ENCODE peak calls at places on chromosomes 11 and 22, in six cellular contexts. A is ACHN, Q is coronary artery, N is NCI-H2029, M is NCI-H82, K is posterior vena cava. P is an unnamed sample.

GRCh38 chr22:48631288-48631687 is 1196.4 kb downstream of the BRD1 start:
- DNase-seq in A (no peak), Q (no peak), N (no peak), M (no peak), K (no peak), P (no peak)

GRCh38 chr22:37249946-37250345 is 5.9 kb upstream of the RAC2 start:
- DNase-seq in A (no peak), Q (no peak), N (no peak), M (no peak), K (peak), P (no peak)

GRCh38 chr11:46390331-46391171 is 1.0 kb downstream of the CHRM4 start:
- DNase-seq in A (no peak), Q (no peak), N (no peak), M (peak), K (no peak), P (peak)

GRCh38 chr11:68090287-68090686 is 30.9 kb downstream of the CHKA start:
- DNase-seq in A (no peak), Q (no peak), N (no peak), M (no peak), K (no peak), P (no peak)

GRCh38 chr11:74577624-74578396 is 14.6 kb upstream of the POLD3 start:
- DNase-seq in A (no peak), Q (no peak), N (peak), M (peak), K (no peak), P (no peak)

GRCh38 chr11:28526406-28526751 is 418.2 kb downstream of the METTL15 start:
- DNase-seq in A (peak), Q (no peak), N (no peak), M (peak), K (no peak), P (no peak)

GRCh38 chr11:100676901-100677300 is 10.2 kb upstream of the ARHGAP42 start:
- DNase-seq in A (no peak), Q (no peak), N (no peak), M (no peak), K (no peak), P (no peak)

GRCh38 chr11:130839950-130840666 is 76.2 kb downstream of the SNX19 start:
- DNase-seq in A (no peak), Q (no peak), N (no peak), M (no peak), K (no peak), P (no peak)

GRCh38 chr22:38479096-38479840 is 11.4 kb downstream of the KDELR3 start:
- DNase-seq in A (peak), Q (no peak), N (no peak), M (no peak), K (no peak), P (no peak)

GRCh38 chr11:94100253-94100652 is 28.4 kb upstream of the PANX1 start:
- DNase-seq in A (no peak), Q (no peak), N (peak), M (no peak), K (no peak), P (no peak)

GRCh38 chr22:49785841-49786451 is 41.7 kb downstream of the BRD1 start:
- DNase-seq in A (no peak), Q (no peak), N (no peak), M (no peak), K (no peak), P (no peak)

GRCh38 chr11:129237880-129238638 is 45.9 kb upstream of the ARHGAP32 start:
- DNase-seq in A (peak), Q (no peak), N (no peak), M (no peak), K (no peak), P (no peak)

GRCh38 chr11:86116996-86117705 is 48.3 kb upstream of the PICALM start:
- DNase-seq in A (peak), Q (no peak), N (no peak), M (no peak), K (no peak), P (no peak)

GRCh38 chr22:37906364-37907008 is 389 bp downstream of the MICALL1 start:
- DNase-seq in A (peak), Q (no peak), N (no peak), M (no peak), K (no peak), P (peak)

GRCh38 chr22:36737776-36738175 is 34.2 kb upstream of the CACNG2 start:
- DNase-seq in A (no peak), Q (peak), N (no peak), M (no peak), K (peak), P (peak)

GRCh38 chr11:23866641-23867040 is 630.2 kb upstream of the LUZP2 start:
- DNase-seq in A (no peak), Q (no peak), N (no peak), M (no peak), K (no peak), P (no peak)

GRCh38 chr11:16966633-16967346 is 47.4 kb downstream of the PLEKHA7 start:
- DNase-seq in A (peak), Q (no peak), N (no peak), M (no peak), K (peak), P (no peak)

GRCh38 chr22:40922484-40923303 is 28.5 kb upstream of the RBX1 start:
- DNase-seq in A (peak), Q (no peak), N (peak), M (peak), K (no peak), P (no peak)

GRCh38 chr11:71127806-71128205 is 124.6 kb downstream of the SHANK2 start:
- DNase-seq in A (no peak), Q (no peak), N (no peak), M (no peak), K (peak), P (no peak)

GRCh38 chr11:119330237-119330636 is 4.1 kb upstream of the RNF26 start:
- DNase-seq in A (no peak), Q (no peak), N (no peak), M (no peak), K (no peak), P (no peak)

GRCh38 chr22:23875801-23876200 is 18.1 kb downstream of the SLC2A11 start:
- DNase-seq in A (no peak), Q (no peak), N (no peak), M (no peak), K (no peak), P (no peak)

GRCh38 chr11:72230764-72231365 is 6.3 kb downstream of the INPPL1 start:
- DNase-seq in A (no peak), Q (no peak), N (no peak), M (no peak), K (no peak), P (peak)

GRCh38 chr11:72844356-72844755 is 30.1 kb downstream of the ATG16L2 start:
- DNase-seq in A (no peak), Q (no peak), N (no peak), M (peak), K (no peak), P (no peak)

GRCh38 chr11:111586305-111586915 is 15.8 kb upstream of the SIK2 start:
- DNase-seq in A (peak), Q (no peak), N (peak), M (peak), K (no peak), P (no peak)

GRCh38 chr11:10898763-10899541 is 41.1 kb upstream of the ZBED5 start:
- DNase-seq in A (no peak), Q (no peak), N (no peak), M (no peak), K (no peak), P (no peak)

GRCh38 chr11:1304376-1304775 is 5.1 kb downstream of the TOLLIP start:
- DNase-seq in A (peak), Q (peak), N (no peak), M (no peak), K (peak), P (no peak)

GRCh38 chr11:124747406-124748099 is 4.5 kb downstream of the VSIG2 start:
- DNase-seq in A (no peak), Q (no peak), N (no peak), M (no peak), K (no peak), P (no peak)

GRCh38 chr11:78040691-78041379 is 17.8 kb upstream of the KCTD14 start:
- DNase-seq in A (peak), Q (no peak), N (no peak), M (no peak), K (no peak), P (no peak)

GRCh38 chr22:22959147-22959827 is 71.7 kb downstream of the IGLL5 start:
- DNase-seq in A (peak), Q (no peak), N (peak), M (peak), K (no peak), P (peak)

P was measured in sigmoid colon.